ENCODE peak calls at places on chromosomes 6 and 20, in four cellular contexts. M, S, F and N are unnamed samples.

GRCh38 chr6:52725133-52725529 is 38.1 kb downstream of the GSTA2 start:
- DNase-seq in M (no peak), S (no peak), F (no peak), N (peak)

GRCh38 chr6:36126553-36127458 is 3.5 kb upstream of the MAPK13 start:
- DNase-seq in M (no peak), S (no peak), F (peak), N (no peak)

GRCh38 chr20:23245553-23246128 is 105.0 kb upstream of the NXT1 start:
- DNase-seq in M (no peak), S (no peak), F (peak), N (peak)

GRCh38 chr6:41371461-41371991 is 36.1 kb downstream of the NCR2 start:
- DNase-seq in M (no peak), S (no peak), F (no peak), N (peak)

GRCh38 chr6:85670573-85670972 is 27.9 kb upstream of the SYNCRIP start:
- DNase-seq in M (no peak), S (no peak), F (no peak), N (peak)

GRCh38 chr6:7062445-7063162 is 45.2 kb upstream of the RREB1 start:
- DNase-seq in M (no peak), S (no peak), F (no peak), N (peak)

GRCh38 chr20:19260412-19261090 is 48.1 kb downstream of the SLC24A3 start:
- DNase-seq in M (no peak), S (peak), F (no peak), N (no peak)

GRCh38 chr6:35737413-35738211 is 780 bp downstream of the ARMC12 start:
- DNase-seq in M (no peak), S (no peak), F (no peak), N (peak)

GRCh38 chr6:109326346-109326745 is 55.9 kb downstream of the CD164 start:
- DNase-seq in M (no peak), S (no peak), F (no peak), N (no peak)

GRCh38 chr6:161125591-161125990 is 134.0 kb downstream of the MAP3K4 start:
- DNase-seq in M (no peak), S (no peak), F (no peak), N (no peak)

GRCh38 chr6:131807644-131808459 is at the start of gene ENPP1:
- DNase-seq in M (peak), S (no peak), F (peak), N (peak)

GRCh38 chr20:40678286-40678835 is 10.7 kb downstream of the MAFB start:
- DNase-seq in M (no peak), S (no peak), F (no peak), N (no peak)

GRCh38 chr6:37845026-37845911 is 25.7 kb downstream of the ZFAND3 start:
- DNase-seq in M (no peak), S (no peak), F (no peak), N (no peak)

GRCh38 chr20:6651016-6651415 is 116.5 kb upstream of the BMP2 start:
- DNase-seq in M (no peak), S (peak), F (no peak), N (no peak)

GRCh38 chr6:132011582-132011981 is 60.4 kb upstream of the CCN2 start:
- DNase-seq in M (no peak), S (no peak), F (no peak), N (peak)

GRCh38 chr6:101887532-101887931 is 494.0 kb downstream of the GRIK2 start:
- DNase-seq in M (no peak), S (no peak), F (no peak), N (no peak)

GRCh38 chr6:131911951-131912350 is 39.2 kb downstream of the CCN2 start:
- DNase-seq in M (no peak), S (no peak), F (no peak), N (no peak)

GRCh38 chr20:62900052-62900691 is 26.1 kb downstream of the DIDO1 start:
- DNase-seq in M (peak), S (no peak), F (peak), N (peak)

GRCh38 chr6:135567375-135568083 is 70.0 kb upstream of the AHI1 start:
- DNase-seq in M (no peak), S (no peak), F (no peak), N (no peak)

GRCh38 chr20:8304124-8304800 is 172.2 kb downstream of the PLCB1 start:
- DNase-seq in M (no peak), S (no peak), F (no peak), N (peak)

GRCh38 chr6:21033575-21034026 is 499.3 kb downstream of the CDKAL1 start:
- DNase-seq in M (no peak), S (peak), F (no peak), N (peak)

GRCh38 chr20:36384022-36384619 is 78.0 kb downstream of the DLGAP4 start:
- DNase-seq in M (no peak), S (no peak), F (peak), N (no peak)

GRCh38 chr6:137910424-137910834 is 43.4 kb downstream of the TNFAIP3 start:
- DNase-seq in M (no peak), S (no peak), F (no peak), N (no peak)